ENCODE peak calls at places on chromosomes 3 and 15, in ten cellular contexts. R is naive thymus-derived CD4-positive, alpha-beta T cell; L is hypothalamus; Q is activated CD4-positive, alpha-beta T cell treated with anti-CD3 and anti-CD28 coated beads, Interleukin-2, amount 10 ng/mL, durations not matched to agents 7 days and 5 days; A is COR-L47; X is left cardiac atrium; F is RWPE1; V is heart left ventricle; H is kidney epithelial cell; P is Right ventricle myocardium superior. T is an unnamed sample.

GRCh38 chr3:65758871-65759598 is 279.7 kb downstream of the MAGI1 start:
- DNase-seq in R (no peak), L (no peak), Q (no peak), A (no peak), X (no peak), F (no peak), V (no peak), H (no peak), P (no peak), T (no peak)

GRCh38 chr3:144294659-144295538 is 323.3 kb downstream of the DIPK2A start:
- DNase-seq in R (no peak), L (no peak), Q (no peak), A (no peak), X (no peak), F (no peak), V (no peak), H (no peak), P (no peak), T (no peak)

GRCh38 chr15:90823455-90823974 is 44.9 kb upstream of the FURIN start:
- DNase-seq in R (no peak), L (no peak), Q (no peak), A (no peak), X (no peak), F (no peak), V (no peak), H (no peak), P (no peak), T (no peak)

GRCh38 chr3:30986551-30986950 is 92.1 kb upstream of the GADL1 start:
- DNase-seq in R (no peak), L (no peak), Q (no peak), A (no peak), X (no peak), F (no peak), V (no peak), H (no peak), P (no peak), T (no peak)

GRCh38 chr3:169666501-169667379 is 3.2 kb upstream of the MECOM start:
- DNase-seq in R (no peak), L (no peak), Q (no peak), A (no peak), X (peak), F (no peak), V (no peak), H (no peak), P (no peak), T (peak)

GRCh38 chr3:48137425-48137999 is 50.7 kb downstream of the CDC25A start:
- DNase-seq in R (no peak), L (no peak), Q (no peak), A (no peak), X (no peak), F (no peak), V (no peak), H (no peak), P (no peak), T (no peak)

GRCh38 chr3:16512435-16513140 is 911 bp downstream of the RFTN1 start:
- DNase-seq in R (peak), L (no peak), Q (peak), A (no peak), X (peak), F (peak), V (peak), H (no peak), P (peak), T (peak)

GRCh38 chr3:14645453-14645852 is 6.1 kb upstream of the CCDC174 start:
- DNase-seq in R (no peak), L (no peak), Q (no peak), A (no peak), X (no peak), F (no peak), V (no peak), H (no peak), P (no peak), T (no peak)

GRCh38 chr3:195537995-195538394 is 5.1 kb downstream of the PPP1R2 start:
- DNase-seq in R (no peak), L (no peak), Q (peak), A (no peak), X (no peak), F (no peak), V (no peak), H (no peak), P (no peak), T (no peak)

GRCh38 chr3:137191133-137191923 is 233.5 kb downstream of the IL20RB start:
- DNase-seq in R (no peak), L (no peak), Q (no peak), A (no peak), X (peak), F (no peak), V (no peak), H (no peak), P (no peak), T (no peak)

GRCh38 chr15:90471126-90471525 is 58.6 kb upstream of the CRTC3 start:
- DNase-seq in R (no peak), L (no peak), Q (no peak), A (no peak), X (no peak), F (no peak), V (no peak), H (no peak), P (no peak), T (no peak)

GRCh38 chr3:159852821-159853505 is 135.7 kb upstream of the IL12A start:
- DNase-seq in R (no peak), L (peak), Q (no peak), A (no peak), X (peak), F (peak), V (peak), H (no peak), P (peak), T (peak)

GRCh38 chr15:82709421-82710207 is at the start of gene AP3B2:
- DNase-seq in R (peak), L (no peak), Q (peak), A (peak), X (peak), F (peak), V (peak), H (peak), P (peak), T (peak)

GRCh38 chr15:72237286-72238224 is 6.6 kb upstream of the PKM start:
- DNase-seq in R (peak), L (no peak), Q (peak), A (no peak), X (peak), F (peak), V (peak), H (peak), P (peak), T (peak)

GRCh38 chr3:160474416-160474838 is 24.8 kb upstream of the TRIM59 start:
- DNase-seq in R (no peak), L (no peak), Q (no peak), A (no peak), X (no peak), F (no peak), V (no peak), H (no peak), P (no peak), T (peak)

GRCh38 chr3:127448161-127448561 is 142.4 kb downstream of the TPRA1 start:
- DNase-seq in R (no peak), L (no peak), Q (no peak), A (peak), X (peak), F (no peak), V (no peak), H (no peak), P (no peak), T (no peak)

GRCh38 chr15:78739996-78740903 is 71.0 kb downstream of the ADAMTS7 start:
- DNase-seq in R (peak), L (no peak), Q (peak), A (peak), X (no peak), F (no peak), V (no peak), H (no peak), P (no peak), T (peak)

GRCh38 chr15:91942676-91943417 is 89.3 kb downstream of the SLCO3A1 start:
- DNase-seq in R (peak), L (no peak), Q (peak), A (peak), X (peak), F (peak), V (peak), H (peak), P (peak), T (peak)

GRCh38 chr3:127226946-127227842 is 34.3 kb downstream of the PRR23E start:
- DNase-seq in R (no peak), L (no peak), Q (no peak), A (no peak), X (no peak), F (no peak), V (no peak), H (no peak), P (no peak), T (no peak)

GRCh38 chr3:62665627-62666433 is 209.4 kb downstream of the CADPS start:
- DNase-seq in R (peak), L (peak), Q (peak), A (peak), X (peak), F (peak), V (peak), H (peak), P (peak), T (peak)

GRCh38 chr15:78007965-78008886 is 69.3 kb downstream of the TBC1D2B start:
- DNase-seq in R (no peak), L (no peak), Q (no peak), A (no peak), X (peak), F (peak), V (peak), H (no peak), P (peak), T (peak)

GRCh38 chr3:175255698-175256097 is 396.6 kb downstream of the NAALADL2 start:
- DNase-seq in R (no peak), L (no peak), Q (no peak), A (no peak), X (no peak), F (peak), V (peak), H (peak), P (no peak), T (no peak)

GRCh38 chr15:78502641-78503040 is 4.7 kb upstream of the HYKK start:
- DNase-seq in R (no peak), L (no peak), Q (no peak), A (no peak), X (no peak), F (no peak), V (no peak), H (no peak), P (no peak), T (no peak)

GRCh38 chr3:45552031-45552772 is 42.3 kb upstream of the LIMD1 start:
- DNase-seq in R (no peak), L (no peak), Q (no peak), A (no peak), X (no peak), F (no peak), V (no peak), H (no peak), P (no peak), T (no peak)